ENCODE peak calls at places on chromosomes 11 and 22, in seven cellular contexts. One of them, this sample, is unnamed.
A peak's percentile ranks its signal among the peaks of the same experiment; 100 is the strongest.

GRCh38 chr11:121354192-121354591 is 61.6 kb downstream of the SC5D start:
- DNase-seq in activated T-cell treated with anti-CD3 and anti-CD28 coated beads for 48 hours: no peak
- DNase-seq in substantia nigra: no peak
- DNase-seq in stomach: no peak
- DNase-seq in iPS DF 19.7: no peak
- DNase-seq in iPS-NIHi11: no peak
- DNase-seq in stimulated activated CD4-positive, alpha-beta T cell treated with anti-CD3 and anti-CD28 coated beads, Interleukin-1b, Interleukin-23, amount 100 ng/mL, for 24 hours: no peak
- DNase-seq in this sample: no peak

GRCh38 chr22:23437779-23438178 is 142.3 kb downstream of the IGLL1 start:
- DNase-seq in iPS DF 19.7: no peak
- DNase-seq in activated T-cell treated with anti-CD3 and anti-CD28 coated beads for 48 hours: no peak
- DNase-seq in stomach: no peak
- DNase-seq in substantia nigra: no peak
- DNase-seq in stimulated activated CD4-positive, alpha-beta T cell treated with anti-CD3 and anti-CD28 coated beads, Interleukin-1b, Interleukin-23, amount 100 ng/mL, for 24 hours: no peak
- DNase-seq in iPS-NIHi11: no peak
- DNase-seq in this sample: no peak

GRCh38 chr11:103673773-103674172 is 362.7 kb upstream of the DDI1 start:
- DNase-seq in activated T-cell treated with anti-CD3 and anti-CD28 coated beads for 48 hours: no peak
- DNase-seq in stomach: no peak
- DNase-seq in substantia nigra: no peak
- DNase-seq in iPS DF 19.7: no peak
- DNase-seq in iPS-NIHi11: no peak
- DNase-seq in stimulated activated CD4-positive, alpha-beta T cell treated with anti-CD3 and anti-CD28 coated beads, Interleukin-1b, Interleukin-23, amount 100 ng/mL, for 24 hours: no peak
- DNase-seq in this sample: no peak

GRCh38 chr11:103892603-103893002 is 143.8 kb upstream of the DDI1 start:
- DNase-seq in substantia nigra: no peak
- DNase-seq in stimulated activated CD4-positive, alpha-beta T cell treated with anti-CD3 and anti-CD28 coated beads, Interleukin-1b, Interleukin-23, amount 100 ng/mL, for 24 hours: no peak
- DNase-seq in iPS-NIHi11: peak; percentile 13
- DNase-seq in stomach: no peak
- DNase-seq in iPS DF 19.7: no peak
- DNase-seq in activated T-cell treated with anti-CD3 and anti-CD28 coated beads for 48 hours: no peak
- DNase-seq in this sample: no peak

GRCh38 chr11:1226226-1226961 is 3.5 kb downstream of the MUC5B start:
- DNase-seq in stomach: no peak
- DNase-seq in iPS-NIHi11: peak; percentile 71
- DNase-seq in iPS DF 19.7: no peak
- DNase-seq in substantia nigra: no peak
- DNase-seq in stimulated activated CD4-positive, alpha-beta T cell treated with anti-CD3 and anti-CD28 coated beads, Interleukin-1b, Interleukin-23, amount 100 ng/mL, for 24 hours: no peak
- DNase-seq in activated T-cell treated with anti-CD3 and anti-CD28 coated beads for 48 hours: no peak
- DNase-seq in this sample: no peak

GRCh38 chr11:209275-210121 is 2.0 kb downstream of the RIC8A start:
- DNase-seq in iPS-NIHi11: no peak
- DNase-seq in iPS DF 19.7: no peak
- DNase-seq in substantia nigra: no peak
- DNase-seq in stomach: peak; percentile 24
- DNase-seq in stimulated activated CD4-positive, alpha-beta T cell treated with anti-CD3 and anti-CD28 coated beads, Interleukin-1b, Interleukin-23, amount 100 ng/mL, for 24 hours: no peak
- DNase-seq in activated T-cell treated with anti-CD3 and anti-CD28 coated beads for 48 hours: no peak
- DNase-seq in this sample: no peak

GRCh38 chr11:132430352-132431091 is 1060.1 kb downstream of the NTM start:
- DNase-seq in iPS-NIHi11: no peak
- DNase-seq in stomach: peak; percentile 26
- DNase-seq in activated T-cell treated with anti-CD3 and anti-CD28 coated beads for 48 hours: no peak
- DNase-seq in substantia nigra: no peak
- DNase-seq in stimulated activated CD4-positive, alpha-beta T cell treated with anti-CD3 and anti-CD28 coated beads, Interleukin-1b, Interleukin-23, amount 100 ng/mL, for 24 hours: no peak
- DNase-seq in iPS DF 19.7: no peak
- DNase-seq in this sample: no peak

GRCh38 chr11:43517518-43517917 is 158.8 kb downstream of the TTC17 start:
- DNase-seq in iPS-NIHi11: no peak
- DNase-seq in activated T-cell treated with anti-CD3 and anti-CD28 coated beads for 48 hours: no peak
- DNase-seq in substantia nigra: no peak
- DNase-seq in stomach: no peak
- DNase-seq in stimulated activated CD4-positive, alpha-beta T cell treated with anti-CD3 and anti-CD28 coated beads, Interleukin-1b, Interleukin-23, amount 100 ng/mL, for 24 hours: no peak
- DNase-seq in iPS DF 19.7: no peak
- DNase-seq in this sample: no peak

GRCh38 chr22:49586244-49586748 is 241.4 kb downstream of the BRD1 start:
- DNase-seq in stomach: no peak
- DNase-seq in stimulated activated CD4-positive, alpha-beta T cell treated with anti-CD3 and anti-CD28 coated beads, Interleukin-1b, Interleukin-23, amount 100 ng/mL, for 24 hours: no peak
- DNase-seq in activated T-cell treated with anti-CD3 and anti-CD28 coated beads for 48 hours: no peak
- DNase-seq in substantia nigra: no peak
- DNase-seq in iPS-NIHi11: no peak
- DNase-seq in iPS DF 19.7: no peak
- DNase-seq in this sample: no peak

GRCh38 chr11:118295834-118296454 is 8.6 kb upstream of the CD3E start:
- DNase-seq in iPS-NIHi11: peak; percentile 44
- DNase-seq in substantia nigra: no peak
- DNase-seq in activated T-cell treated with anti-CD3 and anti-CD28 coated beads for 48 hours: no peak
- DNase-seq in stimulated activated CD4-positive, alpha-beta T cell treated with anti-CD3 and anti-CD28 coated beads, Interleukin-1b, Interleukin-23, amount 100 ng/mL, for 24 hours: no peak
- DNase-seq in stomach: peak; percentile 55
- DNase-seq in iPS DF 19.7: no peak
- DNase-seq in this sample: no peak

GRCh38 chr22:30643055-30643875 is 7.7 kb downstream of the SLC35E4 start:
- DNase-seq in stomach: no peak
- DNase-seq in stimulated activated CD4-positive, alpha-beta T cell treated with anti-CD3 and anti-CD28 coated beads, Interleukin-1b, Interleukin-23, amount 100 ng/mL, for 24 hours: no peak
- DNase-seq in activated T-cell treated with anti-CD3 and anti-CD28 coated beads for 48 hours: no peak
- DNase-seq in substantia nigra: peak; percentile 39
- DNase-seq in iPS DF 19.7: no peak
- DNase-seq in iPS-NIHi11: no peak
- DNase-seq in this sample: no peak

GRCh38 chr11:66987158-66987620 is 12.1 kb downstream of the C11orf86 start:
- DNase-seq in iPS-NIHi11: peak; percentile 60
- DNase-seq in stomach: no peak
- DNase-seq in iPS DF 19.7: no peak
- DNase-seq in substantia nigra: no peak
- DNase-seq in stimulated activated CD4-positive, alpha-beta T cell treated with anti-CD3 and anti-CD28 coated beads, Interleukin-1b, Interleukin-23, amount 100 ng/mL, for 24 hours: no peak
- DNase-seq in activated T-cell treated with anti-CD3 and anti-CD28 coated beads for 48 hours: no peak
- DNase-seq in this sample: no peak

GRCh38 chr11:63530021-63530420 is 6.6 kb upstream of the PLAAT4 start:
- DNase-seq in stimulated activated CD4-positive, alpha-beta T cell treated with anti-CD3 and anti-CD28 coated beads, Interleukin-1b, Interleukin-23, amount 100 ng/mL, for 24 hours: no peak
- DNase-seq in iPS-NIHi11: no peak
- DNase-seq in substantia nigra: peak; percentile 35
- DNase-seq in iPS DF 19.7: no peak
- DNase-seq in activated T-cell treated with anti-CD3 and anti-CD28 coated beads for 48 hours: no peak
- DNase-seq in stomach: no peak
- DNase-seq in this sample: no peak

This sample was measured in lower leg skin.